ENCODE peak calls at places on chromosomes 2 and 18, in five cellular contexts. C is tibial artery, M is foreskin fibroblast, T is upper lobe of right lung, Y is suprapubic skin. R is an unnamed sample.

GRCh38 chr2:29443627-29444026 is 328.4 kb downstream of the CLIP4 start:
- DNase-seq in Y (no peak), M (no peak), T (no peak), C (no peak), R (no peak)

GRCh38 chr2:78318275-78318674 is 707.2 kb upstream of the REG3G start:
- DNase-seq in M (no peak), T (no peak), Y (no peak), C (no peak), R (no peak)

GRCh38 chr2:240395896-240396622 is 39.4 kb upstream of the GPC1 start:
- DNase-seq in M (no peak), Y (peak), C (no peak), T (peak), R (no peak)

GRCh38 chr2:165794520-165794882 is 454 bp upstream of the GALNT3 start:
- DNase-seq in C (no peak), Y (no peak), T (peak), M (peak), R (no peak)

GRCh38 chr2:41933585-41934322 is 114.1 kb upstream of the PKDCC start:
- DNase-seq in M (peak), T (no peak), Y (no peak), C (no peak), R (no peak)

GRCh38 chr2:29123584-29124349 is 8.6 kb downstream of the CLIP4 start:
- DNase-seq in T (no peak), C (no peak), M (peak), Y (no peak), R (no peak)

GRCh38 chr2:240161087-240161750 is 20.8 kb upstream of the OTOS start:
- DNase-seq in M (no peak), T (peak), C (no peak), Y (no peak), R (no peak)

GRCh38 chr2:191436368-191437055 is 191.3 kb downstream of the MYO1B start:
- DNase-seq in T (no peak), Y (no peak), M (peak), C (no peak), R (no peak)

GRCh38 chr18:13422541-13423147 is 204.1 kb downstream of the LDLRAD4 start:
- DNase-seq in T (no peak), M (no peak), C (peak), Y (no peak), R (no peak)

GRCh38 chr2:192247456-192247855 is 52.7 kb upstream of the TMEFF2 start:
- DNase-seq in C (no peak), Y (no peak), M (peak), T (no peak), R (no peak)

DNA sequence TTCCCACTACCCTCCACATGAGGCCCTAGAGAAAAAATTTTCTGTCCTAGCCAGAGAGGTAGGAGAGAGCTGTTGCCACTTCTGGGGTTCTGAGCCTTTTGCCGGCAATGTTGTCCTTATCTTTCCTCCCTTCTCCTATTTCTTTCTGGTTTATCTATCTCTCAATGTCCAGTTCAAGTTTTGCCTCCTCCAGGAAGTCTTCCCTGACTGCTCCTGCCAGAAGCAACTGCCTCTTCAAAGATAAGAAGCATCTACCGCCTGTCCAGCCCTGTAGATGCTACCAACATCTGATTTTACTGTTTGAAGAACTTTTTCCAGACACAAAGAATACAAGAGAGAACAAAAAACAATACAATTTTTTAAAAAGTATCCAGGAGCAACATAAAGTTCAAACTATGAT is 220.8 kb upstream of the KLHL29 start:
- DNase-seq in M (no peak), Y (no peak), C (no peak), T (no peak), R (no peak)
- TF ChIP-seq CTCF in M (no peak), Y (no peak), C (no peak), T (no peak), R (no peak)

DNA sequence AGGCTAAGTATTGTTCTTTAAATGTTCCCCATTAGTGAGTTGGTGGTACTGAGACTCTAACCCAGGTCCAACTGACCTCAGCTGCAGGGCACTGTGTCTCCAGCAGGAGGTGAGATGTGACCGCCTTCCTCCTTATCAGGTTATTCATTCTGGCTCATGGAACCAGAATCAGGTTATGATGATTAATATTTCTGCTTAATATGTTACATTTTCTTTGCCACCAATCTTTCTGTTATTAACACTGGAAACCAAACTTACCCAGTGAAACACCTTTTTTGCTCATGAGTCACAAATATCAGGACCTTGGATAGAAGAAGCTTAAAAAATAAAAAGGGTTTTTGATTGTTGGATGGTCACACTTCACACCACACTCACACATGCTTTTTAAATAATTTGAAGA is 85.4 kb downstream of the DPP4 start:
- DNase-seq in T (no peak), Y (no peak), M (no peak), C (no peak), R (no peak)
- TF ChIP-seq CTCF in T (no peak), Y (no peak), M (peak), C (no peak), R (peak)

GRCh38 chr2:583666-584065 is 93.5 kb downstream of the TMEM18 start:
- DNase-seq in T (no peak), M (no peak), Y (no peak), C (no peak), R (peak)
- TF ChIP-seq CTCF in T (no peak), M (no peak), Y (no peak), C (no peak), R (no peak)

GRCh38 chr2:74314107-74314506 is 29.1 kb downstream of the SLC4A5 start:
- DNase-seq in C (no peak), Y (no peak), T (no peak), M (no peak), R (no peak)
- TF ChIP-seq CTCF in C (no peak), Y (no peak), T (no peak), M (no peak), R (no peak)

GRCh38 chr2:46161329-46161728 is 135.9 kb upstream of the EPAS1 start:
- DNase-seq in C (no peak), Y (no peak), T (no peak), M (no peak), R (no peak)

GRCh38 chr2:46161921-46162320 is 135.3 kb upstream of the EPAS1 start:
- DNase-seq in Y (no peak), M (no peak), T (no peak), C (no peak), R (no peak)

GRCh38 chr2:46163804-46164569 is 133.2 kb upstream of the EPAS1 start:
- DNase-seq in M (no peak), C (no peak), Y (peak), T (no peak), R (no peak)

GRCh38 chr2:46162329-46162870 is 134.8 kb upstream of the EPAS1 start:
- DNase-seq in M (no peak), C (no peak), T (no peak), Y (no peak), R (no peak)

GRCh38 chr2:46163031-46163430 is 134.2 kb upstream of the EPAS1 start:
- DNase-seq in Y (no peak), T (no peak), C (no peak), M (no peak), R (no peak)
- TF ChIP-seq CTCF in Y (no peak), T (no peak), C (no peak), M (no peak), R (no peak)

DNA sequence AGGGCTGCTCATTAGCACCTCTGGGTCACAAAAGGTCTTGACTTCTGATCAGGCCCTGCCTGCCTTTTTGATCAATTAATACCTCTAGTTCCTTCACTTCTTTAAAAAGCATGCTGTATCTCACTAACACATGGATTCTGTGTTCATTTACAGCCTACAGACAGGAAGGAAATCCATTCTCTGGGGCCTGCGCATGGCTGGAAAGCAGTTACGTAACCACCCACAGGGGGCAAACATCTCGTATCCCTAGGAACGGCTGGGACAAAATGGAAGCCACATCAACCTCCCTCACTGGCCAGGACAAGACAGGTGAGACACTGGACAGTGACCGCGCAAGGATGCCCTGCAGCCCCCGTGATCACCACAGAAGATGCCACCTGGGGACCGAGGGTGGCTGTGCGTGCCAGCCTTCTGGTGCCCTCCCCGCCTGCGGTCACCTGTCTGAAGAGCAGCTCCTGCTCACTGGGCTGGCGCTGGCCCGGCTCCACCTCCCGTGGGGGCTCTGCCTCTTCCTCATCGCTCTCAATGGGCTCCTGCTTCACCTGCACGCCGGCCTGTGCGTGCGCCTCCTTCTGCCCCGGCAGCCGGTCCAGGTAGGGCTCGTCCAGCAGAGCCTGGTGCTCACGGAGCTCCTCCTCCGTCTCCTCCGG is 266.9 kb downstream of the TWIST2 start:
- DNase-seq in T (no peak), C (no peak), Y (no peak), M (no peak), R (no peak)
- TF ChIP-seq CTCF in T (no peak), C (no peak), Y (no peak), M (no peak), R (peak)